ENCODE peak calls at places on chromosomes 11 and 22, in ten cellular contexts. S, N, D, K, U, W, X, O, J and T are unnamed samples.

GRCh38 chr11:61267437-61267841 is 26.5 kb downstream of the PGA5 start:
- DNase-seq in S (no peak), N (no peak), D (no peak), K (no peak), U (no peak), W (no peak), X (no peak), O (no peak), J (no peak), T (no peak)

GRCh38 chr22:39634530-39635399 is 64.2 kb downstream of the CACNA1I start:
- DNase-seq in S (no peak), N (no peak), D (no peak), K (peak), U (peak), W (no peak), X (peak), O (peak), J (no peak), T (no peak)

GRCh38 chr11:131186629-131187075 is 183.8 kb upstream of the NTM start:
- DNase-seq in S (no peak), N (no peak), D (no peak), K (no peak), U (no peak), W (peak), X (no peak), O (no peak), J (no peak), T (no peak)

GRCh38 chr11:31651208-31651607 is 141.6 kb downstream of the ELP4 start:
- DNase-seq in S (no peak), N (no peak), D (no peak), K (no peak), U (no peak), W (no peak), X (no peak), O (no peak), J (no peak), T (no peak)

GRCh38 chr22:43198126-43198525 is 11.2 kb upstream of the TTLL12 start:
- DNase-seq in S (no peak), N (no peak), D (no peak), K (no peak), U (no peak), W (peak), X (no peak), O (no peak), J (no peak), T (no peak)

GRCh38 chr11:61023086-61024035 is 51.9 kb downstream of the CD6 start:
- DNase-seq in S (no peak), N (peak), D (no peak), K (no peak), U (no peak), W (no peak), X (no peak), O (no peak), J (no peak), T (no peak)

GRCh38 chr11:16299390-16299789 is 57.0 kb downstream of the SOX6 start:
- DNase-seq in S (no peak), N (no peak), D (no peak), K (no peak), U (no peak), W (no peak), X (peak), O (no peak), J (no peak), T (no peak)

GRCh38 chr11:69364901-69365300 is 70.9 kb downstream of the MYEOV start:
- DNase-seq in S (no peak), N (no peak), D (no peak), K (peak), U (no peak), W (no peak), X (no peak), O (no peak), J (no peak), T (no peak)

GRCh38 chr11:70522613-70523311 is 124.4 kb downstream of the CTTN start:
- DNase-seq in S (no peak), N (no peak), D (no peak), K (no peak), U (no peak), W (peak), X (no peak), O (no peak), J (no peak), T (no peak)

GRCh38 chr11:72833792-72834501 is 19.7 kb downstream of the ATG16L2 start:
- DNase-seq in S (no peak), N (no peak), D (no peak), K (no peak), U (no peak), W (no peak), X (no peak), O (no peak), J (no peak), T (no peak)

GRCh38 chr22:20091690-20092476 is 11.8 kb downstream of the DGCR8 start:
- DNase-seq in S (no peak), N (no peak), D (no peak), K (no peak), U (no peak), W (no peak), X (no peak), O (no peak), J (no peak), T (no peak)

GRCh38 chr22:43272301-43272700 is 70.9 kb downstream of the SCUBE1 start:
- DNase-seq in S (no peak), N (no peak), D (no peak), K (peak), U (no peak), W (no peak), X (no peak), O (no peak), J (no peak), T (no peak)

GRCh38 chr11:8106679-8107078 is 25.7 kb downstream of the TUB start:
- DNase-seq in S (no peak), N (no peak), D (no peak), K (no peak), U (no peak), W (no peak), X (no peak), O (no peak), J (no peak), T (no peak)

GRCh38 chr11:95715777-95716241 is 73.8 kb downstream of the FAM76B start:
- DNase-seq in S (no peak), N (no peak), D (no peak), K (no peak), U (no peak), W (no peak), X (no peak), O (no peak), J (no peak), T (no peak)

GRCh38 chr11:61384271-61385242 is 7.8 kb upstream of the TMEM216 start:
- DNase-seq in S (no peak), N (no peak), D (no peak), K (peak), U (no peak), W (no peak), X (no peak), O (no peak), J (no peak), T (no peak)

GRCh38 chr11:1478544-1478943 is 8.0 kb downstream of the MOB2 start:
- DNase-seq in S (peak), N (no peak), D (no peak), K (no peak), U (no peak), W (no peak), X (no peak), O (no peak), J (peak), T (peak)

GRCh38 chr22:36123673-36124630 is 36.6 kb downstream of the APOL3 start:
- DNase-seq in S (peak), N (peak), D (peak), K (peak), U (peak), W (peak), X (peak), O (peak), J (peak), T (peak)

GRCh38 chr11:74926304-74927030 is 22.4 kb downstream of the XRRA1 start:
- DNase-seq in S (no peak), N (no peak), D (no peak), K (peak), U (no peak), W (no peak), X (no peak), O (peak), J (no peak), T (no peak)

GRCh38 chr11:65917077-65917433 is 1.8 kb downstream of the C11orf68 start:
- DNase-seq in S (no peak), N (no peak), D (no peak), K (no peak), U (no peak), W (no peak), X (no peak), O (no peak), J (no peak), T (no peak)

GRCh38 chr22:39873963-39874362 is 19.6 kb downstream of the ENTHD1 start:
- DNase-seq in S (no peak), N (no peak), D (no peak), K (no peak), U (no peak), W (no peak), X (no peak), O (no peak), J (no peak), T (no peak)

GRCh38 chr11:33027846-33028536 is 11.4 kb upstream of the TCP11L1 start:
- DNase-seq in S (no peak), N (no peak), D (peak), K (peak), U (no peak), W (no peak), X (no peak), O (no peak), J (no peak), T (no peak)

GRCh38 chr22:24417901-24418641 is 9.3 kb upstream of the ADORA2A start:
- DNase-seq in S (no peak), N (no peak), D (no peak), K (peak), U (no peak), W (no peak), X (no peak), O (no peak), J (no peak), T (no peak)

GRCh38 chr11:133784359-133784758 is 61.0 kb downstream of the SPATA19 start:
- DNase-seq in S (no peak), N (no peak), D (no peak), K (no peak), U (no peak), W (no peak), X (no peak), O (no peak), J (no peak), T (no peak)

GRCh38 chr11:47904048-47904447 is 55.9 kb upstream of the NUP160 start:
- DNase-seq in S (no peak), N (no peak), D (no peak), K (peak), U (no peak), W (no peak), X (no peak), O (peak), J (no peak), T (no peak)

GRCh38 chr11:12279672-12280108 is 97.7 kb upstream of the PARVA start:
- DNase-seq in S (no peak), N (no peak), D (no peak), K (no peak), U (no peak), W (no peak), X (no peak), O (no peak), J (no peak), T (no peak)

GRCh38 chr22:22076361-22076760 is 93.8 kb upstream of the TOP3B start:
- DNase-seq in S (no peak), N (no peak), D (no peak), K (no peak), U (no peak), W (no peak), X (no peak), O (no peak), J (no peak), T (no peak)

GRCh38 chr11:76657824-76658170 is 12.8 kb downstream of the LRRC32 start:
- DNase-seq in S (no peak), N (no peak), D (no peak), K (no peak), U (no peak), W (no peak), X (no peak), O (no peak), J (no peak), T (no peak)

GRCh38 chr22:27086080-27086479 is 428.7 kb downstream of the MIAT start:
- DNase-seq in S (no peak), N (no peak), D (no peak), K (no peak), U (no peak), W (no peak), X (no peak), O (no peak), J (no peak), T (no peak)

GRCh38 chr11:32312206-32312817 is 123.0 kb downstream of the WT1 start:
- DNase-seq in S (no peak), N (no peak), D (no peak), K (peak), U (no peak), W (no peak), X (no peak), O (no peak), J (no peak), T (no peak)

GRCh38 chr11:70646272-70647049 is 248.1 kb downstream of the CTTN start:
- DNase-seq in S (no peak), N (no peak), D (no peak), K (no peak), U (no peak), W (no peak), X (no peak), O (no peak), J (no peak), T (no peak)

GRCh38 chr22:22357024-22357868 is 112.7 kb downstream of the VPREB1 start:
- DNase-seq in S (peak), N (peak), D (peak), K (peak), U (no peak), W (peak), X (peak), O (peak), J (peak), T (peak)

GRCh38 chr11:69293087-69293486 is 868 bp upstream of the MYEOV start:
- DNase-seq in S (no peak), N (no peak), D (no peak), K (no peak), U (no peak), W (peak), X (peak), O (no peak), J (no peak), T (no peak)

GRCh38 chr11:88363566-88364169 is 26.1 kb upstream of the CTSC start:
- DNase-seq in S (no peak), N (no peak), D (no peak), K (peak), U (no peak), W (no peak), X (no peak), O (no peak), J (no peak), T (no peak)